ENCODE peak calls at places on chromosomes 11 and 22, in nine cellular contexts. V is posterior cingulate gyrus, R is pons, W is KBM-7, B is NCI-H2171, S is astrocyte of the spinal cord, I is non-pigmented ciliary epithelial cell, X is IMR-90, G is NCI-H146. J is an unnamed sample.

GRCh38 chr22:38843716-38844660 is at the start of gene NPTXR:
- DNase-seq in X (peak), B (peak), R (peak), I (no peak), S (no peak), V (peak), W (peak), G (peak), J (no peak)

GRCh38 chr22:47043835-47044721 is 281.6 kb downstream of the TBC1D22A start:
- DNase-seq in V (peak), G (peak), I (no peak), S (peak), X (peak), B (peak), W (peak), R (no peak), J (no peak)

GRCh38 chr11:9600651-9601040 is 27.2 kb downstream of the WEE1 start:
- DNase-seq in W (no peak), I (no peak), R (no peak), B (no peak), V (no peak), X (peak), S (no peak), G (no peak), J (no peak)

GRCh38 chr22:22110548-22111266 is 128.1 kb upstream of the TOP3B start:
- DNase-seq in X (peak), R (peak), G (peak), S (peak), I (peak), B (no peak), V (peak), W (peak), J (peak)

GRCh38 chr22:38655532-38656255 is 498 bp downstream of the FAM227A start:
- DNase-seq in V (no peak), R (peak), S (peak), G (peak), W (no peak), X (peak), B (peak), I (no peak), J (peak)

GRCh38 chr22:40251106-40251505 is 73.4 kb downstream of the TNRC6B start:
- DNase-seq in R (no peak), S (no peak), W (no peak), V (no peak), I (no peak), X (no peak), B (no peak), G (no peak), J (no peak)

GRCh38 chr11:119389611-119390254 is 8.2 kb upstream of the USP2 start:
- DNase-seq in R (no peak), V (no peak), X (no peak), I (no peak), G (peak), B (no peak), W (peak), S (no peak), J (peak)

GRCh38 chr11:79413258-79413657 is 27.6 kb downstream of the TENM4 start:
- DNase-seq in W (no peak), G (no peak), X (peak), S (peak), B (peak), V (peak), I (no peak), R (peak), J (no peak)

GRCh38 chr22:39144101-39144815 is 8.2 kb downstream of the CBX7 start:
- DNase-seq in R (peak), W (peak), I (no peak), G (peak), S (peak), B (no peak), X (peak), V (no peak), J (no peak)

GRCh38 chr22:26172389-26172990 is 3.2 kb downstream of the SEZ6L start:
- DNase-seq in S (peak), B (peak), R (peak), X (peak), I (peak), W (peak), G (peak), V (peak), J (peak)

GRCh38 chr22:36331912-36332622 is 55.7 kb downstream of the MYH9 start:
- DNase-seq in V (peak), R (peak), I (no peak), B (peak), X (peak), G (no peak), S (peak), W (peak), J (peak)

GRCh38 chr11:27367881-27368280 is 4.9 kb upstream of the CCDC34 start:
- DNase-seq in B (no peak), X (no peak), G (peak), I (no peak), V (no peak), S (no peak), R (no peak), W (no peak), J (no peak)

GRCh38 chr11:47243454-47243853 is 5.2 kb downstream of the ACP2 start:
- DNase-seq in I (no peak), W (no peak), B (peak), R (no peak), S (no peak), V (no peak), X (no peak), G (no peak), J (no peak)

GRCh38 chr22:35627267-35628041 is 10.3 kb upstream of the MB start:
- DNase-seq in B (no peak), V (peak), X (peak), W (peak), S (peak), G (peak), I (no peak), R (peak), J (peak)

GRCh38 chr11:67006029-67006884 is 16.7 kb upstream of the SYT12 start:
- DNase-seq in W (peak), X (no peak), B (peak), I (no peak), R (no peak), V (no peak), G (no peak), S (no peak), J (peak)

GRCh38 chr22:45344339-45344738 is 34.6 kb downstream of the FAM118A start:
- DNase-seq in R (peak), I (no peak), G (no peak), X (no peak), V (no peak), B (no peak), W (no peak), S (peak), J (no peak)

GRCh38 chr11:119787074-119787461 is 58.1 kb upstream of the NECTIN1 start:
- DNase-seq in V (peak), S (no peak), I (no peak), W (no peak), X (no peak), G (peak), R (no peak), B (peak), J (no peak)

GRCh38 chr11:67415501-67416304 is at the start of gene CARNS1:
- DNase-seq in R (no peak), X (no peak), B (no peak), I (no peak), V (peak), W (no peak), G (peak), S (no peak), J (no peak)

GRCh38 chr11:128765571-128766530 is 72.0 kb downstream of the FLI1 start:
- DNase-seq in X (no peak), V (no peak), W (no peak), B (no peak), G (no peak), R (no peak), I (no peak), S (peak), J (no peak)

GRCh38 chr11:3983101-3983500 is 111.5 kb upstream of the RRM1 start:
- DNase-seq in V (no peak), X (no peak), G (no peak), B (no peak), W (no peak), I (no peak), R (no peak), S (no peak), J (no peak)

GRCh38 chr22:48744283-48744641 is 1083.4 kb downstream of the BRD1 start:
- DNase-seq in V (no peak), I (no peak), B (no peak), W (no peak), R (no peak), X (no peak), G (no peak), S (no peak), J (no peak)

GRCh38 chr11:83823461-83824025 is 537.4 kb upstream of the CCDC90B start:
- DNase-seq in G (no peak), V (no peak), S (peak), I (no peak), W (no peak), B (no peak), R (no peak), X (peak), J (no peak)

GRCh38 chr11:46416656-46417055 is 25.1 kb upstream of the CHRM4 start:
- DNase-seq in R (no peak), G (no peak), S (no peak), V (no peak), X (no peak), W (no peak), B (no peak), I (no peak), J (no peak)

GRCh38 chr11:57359896-57360690 is 20.9 kb downstream of the PRG3 start:
- DNase-seq in B (no peak), R (no peak), V (peak), I (no peak), G (peak), X (no peak), W (no peak), S (no peak), J (no peak)

GRCh38 chr22:39125622-39126021 is 26.9 kb downstream of the CBX7 start:
- DNase-seq in G (no peak), W (no peak), V (no peak), B (no peak), S (no peak), R (no peak), X (no peak), I (no peak), J (no peak)

GRCh38 chr11:11436715-11437313 is 83.8 kb upstream of the CSNK2A3 start:
- DNase-seq in X (no peak), R (no peak), I (no peak), S (no peak), G (no peak), W (no peak), V (no peak), B (no peak), J (no peak)

GRCh38 chr22:36328635-36329216 is 59.0 kb downstream of the MYH9 start:
- DNase-seq in G (no peak), B (peak), V (peak), I (peak), X (peak), R (no peak), W (no peak), S (peak), J (peak)

GRCh38 chr11:88709567-88709966 is 356.2 kb downstream of the GRM5 start:
- DNase-seq in W (no peak), R (peak), B (no peak), I (no peak), G (no peak), S (no peak), X (no peak), V (peak), J (no peak)

GRCh38 chr11:133957926-133958325 is 1.2 kb upstream of the IGSF9B start:
- DNase-seq in X (no peak), B (no peak), S (peak), I (no peak), W (no peak), G (no peak), V (no peak), R (no peak), J (no peak)

GRCh38 chr11:105000797-105001196 is 22.2 kb downstream of the CASP5 start:
- DNase-seq in G (no peak), V (no peak), W (peak), B (no peak), R (no peak), S (no peak), I (no peak), X (no peak), J (peak)

GRCh38 chr22:45647532-45648225 is 24.0 kb upstream of the ATXN10 start:
- DNase-seq in B (no peak), X (no peak), R (no peak), G (no peak), I (no peak), S (no peak), W (no peak), V (no peak), J (no peak)

GRCh38 chr11:30431127-30431814 is 108.4 kb downstream of the ARL14EP start:
- DNase-seq in R (no peak), B (no peak), V (no peak), X (no peak), S (no peak), W (no peak), G (no peak), I (no peak), J (no peak)